ENCODE peak calls at places on chromosomes 13 and 19, in six cellular contexts. W is dorsolateral prefrontal cortex, D is Calu3, J is cardiac fibroblast, T is PC-3, H is A549. Y is an unnamed sample.

GRCh38 chr13:30576528-30576927 is 41.2 kb upstream of the USPL1 start:
- DNase-seq in W (no peak), D (no peak), J (peak), T (peak), H (no peak), Y (peak)

GRCh38 chr13:100826441-100826840 is 151.8 kb upstream of the TMTC4 start:
- DNase-seq in W (no peak), D (no peak), J (no peak), T (no peak), H (no peak), Y (no peak)

GRCh38 chr19:11612816-11613511 is 15.7 kb downstream of the ZNF627 start:
- DNase-seq in W (no peak), D (no peak), J (no peak), T (no peak), H (no peak), Y (no peak)

GRCh38 chr19:50669319-50670101 is 20.3 kb downstream of the C19orf81 start:
- DNase-seq in W (peak), D (peak), J (peak), T (peak), H (peak), Y (peak)

GRCh38 chr13:99384468-99384867 is 77.3 kb upstream of the GPR183 start:
- DNase-seq in W (no peak), D (no peak), J (no peak), T (no peak), H (no peak), Y (no peak)

GRCh38 chr13:77729502-77730221 is 32.2 kb downstream of the SLAIN1 start:
- DNase-seq in W (no peak), D (no peak), J (no peak), T (no peak), H (no peak), Y (no peak)

GRCh38 chr13:98641075-98641474 is 64.2 kb upstream of the STK24 start:
- DNase-seq in W (no peak), D (no peak), J (no peak), T (no peak), H (no peak), Y (no peak)

GRCh38 chr19:34480971-34481821 is at the start of gene WTIP:
- DNase-seq in W (no peak), D (peak), J (peak), T (peak), H (peak), Y (peak)

GRCh38 chr13:30108913-30109237 is 198.5 kb downstream of the KATNAL1 start:
- DNase-seq in W (no peak), D (peak), J (no peak), T (peak), H (no peak), Y (no peak)

GRCh38 chr19:45812297-45812696 is 2.8 kb downstream of the RSPH6A start:
- DNase-seq in W (no peak), D (no peak), J (no peak), T (no peak), H (no peak), Y (no peak)

GRCh38 chr13:43520331-43520730 is 266.4 kb downstream of the ENOX1 start:
- DNase-seq in W (no peak), D (no peak), J (no peak), T (no peak), H (no peak), Y (peak)

GRCh38 chr13:59890064-59890463 is 273.7 kb downstream of the DIAPH3 start:
- DNase-seq in W (no peak), D (no peak), J (peak), T (no peak), H (no peak), Y (peak)

GRCh38 chr13:32164622-32165268 is 133.2 kb downstream of the FRY start:
- DNase-seq in W (peak), D (peak), J (peak), T (peak), H (peak), Y (peak)

GRCh38 chr13:79987323-79987722 is 353.6 kb downstream of the SPRY2 start:
- DNase-seq in W (no peak), D (no peak), J (no peak), T (peak), H (no peak), Y (no peak)

GRCh38 chr19:35297515-35297848 is 5.5 kb downstream of the MAG start:
- DNase-seq in W (no peak), D (no peak), J (no peak), T (no peak), H (no peak), Y (no peak)

GRCh38 chr19:29878973-29879654 is 62.9 kb upstream of the URI1 start:
- DNase-seq in W (no peak), D (peak), J (peak), T (peak), H (peak), Y (no peak)

GRCh38 chr19:17441241-17442135 is 7.0 kb downstream of the TMEM221 start:
- DNase-seq in W (no peak), D (no peak), J (peak), T (peak), H (peak), Y (peak)

GRCh38 chr19:1268392-1269064 is 604 bp upstream of the CIRBP start:
- DNase-seq in W (no peak), D (no peak), J (no peak), T (no peak), H (no peak), Y (no peak)

GRCh38 chr13:106468207-106468606 is 67.3 kb downstream of the EFNB2 start:
- DNase-seq in W (peak), D (no peak), J (no peak), T (no peak), H (no peak), Y (no peak)

GRCh38 chr19:23283925-23284324 is 33.7 kb upstream of the ZNF724 start:
- DNase-seq in W (peak), D (peak), J (peak), T (peak), H (peak), Y (peak)

GRCh38 chr13:107807306-107808073 is 407.8 kb downstream of the LIG4 start:
- DNase-seq in W (no peak), D (no peak), J (peak), T (peak), H (no peak), Y (no peak)

GRCh38 chr19:42512743-42513304 is 15.5 kb downstream of the CEACAM1 start:
- DNase-seq in W (no peak), D (no peak), J (no peak), T (no peak), H (no peak), Y (no peak)

GRCh38 chr19:7294571-7295212 is 478 bp upstream of the INSR start:
- DNase-seq in W (peak), D (peak), J (peak), T (peak), H (peak), Y (peak)

GRCh38 chr13:67916650-67917049 is 686.5 kb upstream of the PCDH9 start:
- DNase-seq in W (no peak), D (no peak), J (no peak), T (no peak), H (no peak), Y (no peak)

GRCh38 chr13:20197361-20197834 is 4.7 kb upstream of the GJB2 start:
- DNase-seq in W (no peak), D (no peak), J (peak), T (peak), H (peak), Y (peak)

GRCh38 chr13:48496796-48497195 is 36.1 kb downstream of the RCBTB2 start:
- DNase-seq in W (no peak), D (no peak), J (no peak), T (no peak), H (no peak), Y (no peak)

GRCh38 chr13:96652506-96652905 is 341.8 kb downstream of the OXGR1 start:
- DNase-seq in W (no peak), D (no peak), J (no peak), T (no peak), H (no peak), Y (no peak)

GRCh38 chr13:26985285-26985878 is 186.2 kb downstream of the USP12 start:
- DNase-seq in W (peak), D (peak), J (peak), T (peak), H (peak), Y (peak)

GRCh38 chr13:32496574-32497160 is 41.9 kb downstream of the N4BP2L2 start:
- DNase-seq in W (no peak), D (no peak), J (peak), T (no peak), H (no peak), Y (no peak)

GRCh38 chr13:103878891-103879605 is 812.8 kb upstream of the SLC10A2 start:
- DNase-seq in W (no peak), D (no peak), J (peak), T (no peak), H (no peak), Y (no peak)

GRCh38 chr13:20161275-20161950 is 561 bp upstream of the GJA3 start:
- DNase-seq in W (no peak), D (peak), J (no peak), T (no peak), H (no peak), Y (no peak)

GRCh38 chr13:28100149-28101121 is at the start of gene FLT3:
- DNase-seq in W (no peak), D (peak), J (peak), T (peak), H (peak), Y (peak)

GRCh38 chr13:93788456-93788855 is 561.8 kb downstream of the GPC6 start:
- DNase-seq in W (no peak), D (no peak), J (no peak), T (peak), H (no peak), Y (no peak)

GRCh38 chr13:40652588-40652940 is 13.9 kb downstream of the FOXO1 start:
- DNase-seq in W (no peak), D (no peak), J (no peak), T (no peak), H (no peak), Y (peak)

GRCh38 chr13:40653558-40654318 is 12.7 kb downstream of the FOXO1 start:
- DNase-seq in W (no peak), D (no peak), J (peak), T (no peak), H (no peak), Y (peak)

GRCh38 chr13:40657307-40657706 is 9.1 kb downstream of the FOXO1 start:
- DNase-seq in W (no peak), D (no peak), J (no peak), T (no peak), H (no peak), Y (no peak)

GRCh38 chr13:40657961-40658360 is 8.5 kb downstream of the FOXO1 start:
- DNase-seq in W (no peak), D (no peak), J (no peak), T (no peak), H (no peak), Y (no peak)

GRCh38 chr13:40656358-40656757 is 10.1 kb downstream of the FOXO1 start:
- DNase-seq in W (no peak), D (no peak), J (no peak), T (no peak), H (no peak), Y (peak)
- TF ChIP-seq CTCF in W (no peak), D (no peak), J (no peak), T (no peak), H (no peak), Y (no peak)

GRCh38 chr13:25882732-25883357 is 169.0 kb downstream of the SHISA2 start:
- DNase-seq in W (no peak), D (no peak), J (no peak), T (no peak), H (no peak), Y (no peak)
- TF ChIP-seq CTCF in W (no peak), D (no peak), J (no peak), T (no peak), H (no peak), Y (no peak)

GRCh38 chr19:2291185-2291751 is 9.3 kb upstream of the PEAK3 start:
- DNase-seq in W (no peak), D (peak), J (no peak), T (no peak), H (no peak), Y (no peak)
- TF ChIP-seq CTCF in W (no peak), D (no peak), J (no peak), T (no peak), H (no peak), Y (no peak)

DNA sequence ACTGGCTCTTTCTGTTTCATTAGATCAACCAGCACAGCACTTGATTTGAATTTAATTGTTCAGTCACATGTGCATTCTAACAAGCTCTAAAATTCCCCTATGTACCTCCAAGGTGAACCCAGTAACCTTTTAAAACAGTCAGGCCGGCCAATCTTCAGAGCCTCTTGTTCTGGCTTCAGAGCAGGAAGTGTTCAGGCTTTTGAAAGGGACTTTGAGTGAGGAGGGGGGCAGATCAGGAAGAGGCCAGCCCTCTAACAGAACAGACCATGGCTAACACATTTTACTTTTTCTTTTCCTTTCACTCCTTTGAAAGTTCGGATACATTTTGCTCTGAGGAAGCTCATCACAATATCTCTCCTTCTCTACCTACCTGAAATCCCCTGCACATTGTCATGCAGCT is 390.3 kb downstream of the TBC1D4 start:
- DNase-seq in W (no peak), D (no peak), J (no peak), T (no peak), H (no peak), Y (no peak)
- TF ChIP-seq CTCF in W (no peak), D (no peak), J (no peak), T (no peak), H (no peak), Y (no peak)

GRCh38 chr13:73171926-73172325 is 113.1 kb downstream of the KLF5 start:
- DNase-seq in W (no peak), D (no peak), J (peak), T (peak), H (no peak), Y (peak)
- TF ChIP-seq CTCF in W (no peak), D (no peak), J (peak), T (no peak), H (no peak), Y (no peak)

DNA sequence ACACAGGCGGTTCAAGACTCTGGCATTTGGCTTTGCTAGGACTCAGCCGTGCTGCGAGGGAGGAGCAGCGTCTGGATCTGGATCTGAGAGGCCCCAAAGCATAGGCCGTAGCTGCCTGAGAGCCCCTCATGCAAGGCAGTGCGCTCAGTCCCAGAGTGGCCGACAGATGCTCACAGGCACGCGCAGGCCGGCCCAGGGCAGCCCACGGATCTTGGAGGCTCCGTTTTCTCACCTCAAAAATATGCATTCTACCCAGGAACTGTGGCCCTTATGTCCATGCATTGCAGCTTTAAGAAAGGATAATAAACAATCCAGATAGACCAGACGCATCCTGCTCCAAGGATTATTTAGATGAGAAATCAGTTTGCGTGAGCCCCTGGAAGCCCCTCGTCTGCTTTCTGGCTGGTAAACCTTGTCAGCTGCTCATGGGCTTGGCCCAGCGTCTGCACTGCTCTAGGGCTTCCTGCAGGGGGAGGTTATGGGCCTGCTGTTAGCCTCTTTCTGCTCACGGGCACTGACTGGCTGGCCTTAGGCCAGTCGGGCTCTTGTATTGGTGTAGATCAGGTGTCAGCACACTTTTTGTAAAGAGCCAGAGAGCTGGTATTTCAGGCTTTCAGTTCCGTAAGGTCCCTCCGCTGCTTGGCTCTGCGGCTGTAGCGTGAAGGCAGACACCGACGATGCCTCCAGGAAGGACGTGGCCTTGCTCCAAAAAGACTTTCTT is 24.2 kb downstream of the TEX29 start:
- DNase-seq in W (no peak), D (no peak), J (peak), T (peak), H (peak), Y (peak)
- TF ChIP-seq CTCF in W (no peak), D (no peak), J (peak), T (peak), H (no peak), Y (peak)

GRCh38 chr13:46614582-46614981 is 61.6 kb downstream of the LRCH1 start:
- DNase-seq in W (no peak), D (no peak), J (peak), T (no peak), H (peak), Y (peak)
- TF ChIP-seq CTCF in W (no peak), D (no peak), J (peak), T (no peak), H (peak), Y (peak)

GRCh38 chr13:45362939-45363338 is 22.0 kb upstream of the TPT1 start:
- DNase-seq in W (no peak), D (no peak), J (no peak), T (no peak), H (no peak), Y (no peak)
- TF ChIP-seq CTCF in W (no peak), D (no peak), J (no peak), T (no peak), H (no peak), Y (no peak)

GRCh38 chr13:38766799-38767198 is 79.9 kb downstream of the FREM2 start:
- DNase-seq in W (no peak), D (no peak), J (no peak), T (no peak), H (no peak), Y (no peak)

GRCh38 chr13:38759390-38759789 is 72.5 kb downstream of the FREM2 start:
- DNase-seq in W (no peak), D (no peak), J (no peak), T (no peak), H (no peak), Y (no peak)

GRCh38 chr13:38767506-38768265 is 80.8 kb downstream of the FREM2 start:
- DNase-seq in W (peak), D (no peak), J (no peak), T (no peak), H (no peak), Y (no peak)

GRCh38 chr13:38758278-38758677 is 71.4 kb downstream of the FREM2 start:
- DNase-seq in W (no peak), D (no peak), J (no peak), T (no peak), H (no peak), Y (no peak)

DNA sequence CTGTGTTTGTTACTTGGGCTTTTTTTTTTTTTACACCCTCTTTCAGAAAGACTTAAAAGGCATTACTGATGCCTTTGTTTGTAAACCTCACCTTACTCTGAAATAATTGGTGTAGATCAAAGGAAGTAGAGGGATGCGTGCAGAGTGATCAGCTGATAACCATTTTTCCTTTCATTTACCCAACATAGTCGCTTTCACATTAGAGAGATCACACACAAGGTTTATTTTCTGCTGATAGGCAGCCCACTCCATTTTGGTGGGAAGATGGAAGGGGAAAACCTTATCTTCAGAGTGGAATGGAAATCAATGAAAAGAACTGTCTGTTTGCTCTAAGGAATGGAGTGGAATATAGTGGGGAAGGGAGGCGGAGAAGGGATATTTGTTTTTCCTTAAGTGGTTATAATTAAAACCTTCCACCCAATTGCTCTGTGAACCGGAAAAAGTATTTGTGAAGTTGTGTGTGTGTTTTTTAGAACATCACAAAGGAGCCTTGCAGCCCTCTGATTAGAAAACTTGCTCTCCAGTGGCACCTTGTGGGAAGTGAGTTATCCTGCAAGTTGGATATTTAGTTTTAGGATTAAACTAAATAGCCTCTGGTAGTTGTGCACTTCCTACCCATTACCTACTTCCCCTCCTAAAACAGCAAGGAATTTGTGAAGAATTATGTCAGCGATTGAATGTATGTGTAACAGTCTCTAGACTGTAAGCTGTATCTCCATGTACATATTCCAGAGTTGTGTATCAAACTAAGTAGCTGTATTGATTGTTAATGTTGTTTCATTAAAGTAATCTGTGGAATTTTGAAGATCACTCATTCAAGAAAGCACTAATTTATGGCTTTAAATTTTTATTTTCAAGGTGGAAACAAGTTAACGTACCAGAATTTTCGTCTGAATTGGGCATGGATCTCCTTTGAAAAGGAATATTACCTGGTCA is 76.8 kb downstream of the FREM2 start:
- DNase-seq in W (peak), D (peak), J (peak), T (peak), H (peak), Y (peak)
- TF ChIP-seq CTCF in W (peak), D (no peak), J (peak), T (peak), H (peak), Y (peak)

Y was measured in fibroblast of villous mesenchyme.